ENCODE peak calls at places on chromosomes 7 and 10, in four cellular contexts. One of them, this sample, is unnamed.

GRCh38 chr7:42843209-42843800 is 68.6 kb downstream of the C7orf25 start:
- DNase-seq in WTC11: peak; percentile 68
- DNase-seq in K562: peak; percentile 22
- DNase-seq in HepG2: peak; percentile 31
- DNase-seq in this sample: peak; percentile 74

GRCh38 chr7:25083201-25083600 is 41.9 kb downstream of the CYCS start:
- DNase-seq in WTC11: no peak
- DNase-seq in HepG2: no peak
- DNase-seq in K562: no peak
- DNase-seq in this sample: no peak

GRCh38 chr7:141785711-141786552 is 4.1 kb upstream of the TAS2R5 start:
- DNase-seq in K562: peak; percentile 43
- DNase-seq in WTC11: no peak
- DNase-seq in HepG2: peak; percentile 42
- DNase-seq in this sample: peak; percentile 67

GRCh38 chr10:85548038-85548437 is 818.6 kb downstream of the GRID1 start:
- DNase-seq in WTC11: no peak
- DNase-seq in HepG2: peak; percentile 16
- DNase-seq in K562: no peak
- DNase-seq in this sample: peak; percentile 25

GRCh38 chr10:61063035-61063434 is 119.0 kb upstream of the RHOBTB1 start:
- DNase-seq in HepG2: peak; percentile 95
- DNase-seq in K562: no peak
- DNase-seq in WTC11: no peak
- DNase-seq in this sample: no peak

GRCh38 chr7:39271386-39271785 is 293.7 kb downstream of the POU6F2 start:
- DNase-seq in HepG2: no peak
- DNase-seq in K562: no peak
- DNase-seq in WTC11: peak; percentile 41
- DNase-seq in this sample: peak; percentile 38

GRCh38 chr10:124315599-124316270 is 103.0 kb downstream of the OAT start:
- DNase-seq in HepG2: no peak
- DNase-seq in K562: no peak
- DNase-seq in WTC11: no peak
- DNase-seq in this sample: no peak

GRCh38 chr10:132418520-132419416 is 21.8 kb downstream of the PWWP2B start:
- DNase-seq in K562: no peak
- DNase-seq in WTC11: peak; percentile 83
- DNase-seq in HepG2: no peak
- DNase-seq in this sample: no peak

GRCh38 chr7:73891178-73891885 is 30.4 kb downstream of the TMEM270 start:
- DNase-seq in K562: peak; percentile 44
- DNase-seq in WTC11: no peak
- DNase-seq in HepG2: no peak
- DNase-seq in this sample: no peak

GRCh38 chr7:149669121-149669818 is 104.1 kb downstream of the ZNF467 start:
- DNase-seq in HepG2: peak; percentile 7
- DNase-seq in WTC11: no peak
- DNase-seq in K562: no peak
- DNase-seq in this sample: no peak

GRCh38 chr7:25216837-25217236 is 11.4 kb downstream of the NPVF start:
- DNase-seq in K562: peak; percentile 32
- DNase-seq in WTC11: no peak
- DNase-seq in HepG2: peak; percentile 39
- DNase-seq in this sample: no peak

GRCh38 chr10:84842593-84842992 is 514.2 kb downstream of the CCSER2 start:
- DNase-seq in WTC11: no peak
- DNase-seq in K562: no peak
- DNase-seq in HepG2: no peak
- DNase-seq in this sample: no peak

GRCh38 chr7:80135306-80136104 is 874 bp downstream of the GNAI1 start:
- DNase-seq in HepG2: no peak
- DNase-seq in WTC11: no peak
- DNase-seq in K562: no peak
- DNase-seq in this sample: peak; percentile 37

GRCh38 chr10:132265878-132266496 is 41.8 kb downstream of the STK32C start:
- DNase-seq in HepG2: no peak
- DNase-seq in WTC11: no peak
- DNase-seq in K562: no peak
- DNase-seq in this sample: no peak

GRCh38 chr10:43263551-43264323 is 3.1 kb downstream of the RASGEF1A start:
- DNase-seq in WTC11: peak; percentile 31
- DNase-seq in K562: no peak
- DNase-seq in HepG2: no peak
- DNase-seq in this sample: peak; percentile 38

GRCh38 chr7:101308245-101309085 is 13.1 kb downstream of the IFT22 start:
- DNase-seq in HepG2: peak; percentile 73
- DNase-seq in K562: peak; percentile 76
- DNase-seq in WTC11: peak; percentile 90
- DNase-seq in this sample: peak; percentile 64

GRCh38 chr10:62162261-62162660 is 106.4 kb downstream of the RTKN2 start:
- DNase-seq in WTC11: no peak
- DNase-seq in HepG2: no peak
- DNase-seq in K562: no peak
- DNase-seq in this sample: no peak

GRCh38 chr7:29881724-29882123 is 75.4 kb downstream of the WIPF3 start:
- DNase-seq in K562: no peak
- DNase-seq in WTC11: peak; percentile 59
- DNase-seq in HepG2: no peak
- DNase-seq in this sample: no peak

GRCh38 chr10:15088428-15089261 is at the start of gene ACBD7:
- DNase-seq in HepG2: peak; percentile 60
- DNase-seq in K562: peak; percentile 97
- DNase-seq in WTC11: peak; percentile 89
- DNase-seq in this sample: peak; percentile 91

GRCh38 chr7:16579216-16579615 is 52.6 kb downstream of the LRRC72 start:
- DNase-seq in WTC11: no peak
- DNase-seq in K562: no peak
- DNase-seq in HepG2: no peak
- DNase-seq in this sample: no peak

GRCh38 chr7:104341545-104341944 is 13.1 kb downstream of the LHFPL3 start:
- DNase-seq in HepG2: peak; percentile 25
- DNase-seq in WTC11: peak; percentile 73
- DNase-seq in K562: peak; percentile 10
- DNase-seq in this sample: peak; percentile 33

GRCh38 chr7:68888971-68889385 is 709.3 kb upstream of the AUTS2 start:
- DNase-seq in K562: no peak
- DNase-seq in HepG2: no peak
- DNase-seq in WTC11: no peak
- DNase-seq in this sample: no peak

GRCh38 chr10:99742701-99743100 is 10.7 kb downstream of the CUTC start:
- DNase-seq in WTC11: no peak
- DNase-seq in K562: no peak
- DNase-seq in HepG2: no peak
- DNase-seq in this sample: no peak

GRCh38 chr7:25181537-25181936 is 46.7 kb downstream of the NPVF start:
- DNase-seq in K562: no peak
- DNase-seq in HepG2: no peak
- DNase-seq in WTC11: no peak
- DNase-seq in this sample: no peak

GRCh38 chr7:97401398-97401797 is 283.9 kb downstream of the SDHAF3 start:
- DNase-seq in HepG2: no peak
- DNase-seq in WTC11: no peak
- DNase-seq in K562: no peak
- DNase-seq in this sample: no peak

GRCh38 chr10:90435296-90435695 is 422.5 kb downstream of the HTR7 start:
- DNase-seq in HepG2: no peak
- DNase-seq in K562: no peak
- DNase-seq in WTC11: no peak
- DNase-seq in this sample: no peak

GRCh38 chr10:126337241-126337640 is 51.0 kb downstream of the ADAM12 start:
- DNase-seq in WTC11: no peak
- DNase-seq in K562: no peak
- DNase-seq in HepG2: no peak
- DNase-seq in this sample: no peak

GRCh38 chr10:86225098-86225782 is 141.4 kb downstream of the GRID1 start:
- DNase-seq in HepG2: no peak
- DNase-seq in K562: no peak
- DNase-seq in WTC11: no peak
- DNase-seq in this sample: no peak

GRCh38 chr7:135486258-135486657 is 23.6 kb downstream of the CNOT4 start:
- DNase-seq in WTC11: no peak
- DNase-seq in K562: no peak
- DNase-seq in HepG2: no peak
- DNase-seq in this sample: no peak

GRCh38 chr10:4183761-4184261 is 398.8 kb upstream of the KLF6 start:
- DNase-seq in WTC11: no peak
- DNase-seq in HepG2: no peak
- DNase-seq in K562: no peak
- DNase-seq in this sample: no peak
- TF ChIP-seq ELF4 in WTC11: no peak
- TF ChIP-seq ELF4 in HepG2: no peak
- TF ChIP-seq ELF4 in K562: no peak
- TF ChIP-seq ELF4 in this sample: no peak

GRCh38 chr10:33098966-33099663 is 141.1 kb upstream of the ITGB1 start:
- DNase-seq in K562: no peak
- DNase-seq in HepG2: no peak
- DNase-seq in WTC11: no peak
- DNase-seq in this sample: no peak

GRCh38 chr10:33099748-33100147 is 141.7 kb upstream of the ITGB1 start:
- DNase-seq in WTC11: no peak
- DNase-seq in K562: no peak
- DNase-seq in HepG2: no peak
- DNase-seq in this sample: no peak

GRCh38 chr10:33093362-33093761 is 135.3 kb upstream of the ITGB1 start:
- DNase-seq in HepG2: no peak
- DNase-seq in K562: no peak
- DNase-seq in WTC11: no peak
- DNase-seq in this sample: no peak

GRCh38 chr10:33094263-33095051 is 136.4 kb upstream of the ITGB1 start:
- DNase-seq in WTC11: no peak
- DNase-seq in HepG2: no peak
- DNase-seq in K562: no peak
- DNase-seq in this sample: no peak

DNA sequence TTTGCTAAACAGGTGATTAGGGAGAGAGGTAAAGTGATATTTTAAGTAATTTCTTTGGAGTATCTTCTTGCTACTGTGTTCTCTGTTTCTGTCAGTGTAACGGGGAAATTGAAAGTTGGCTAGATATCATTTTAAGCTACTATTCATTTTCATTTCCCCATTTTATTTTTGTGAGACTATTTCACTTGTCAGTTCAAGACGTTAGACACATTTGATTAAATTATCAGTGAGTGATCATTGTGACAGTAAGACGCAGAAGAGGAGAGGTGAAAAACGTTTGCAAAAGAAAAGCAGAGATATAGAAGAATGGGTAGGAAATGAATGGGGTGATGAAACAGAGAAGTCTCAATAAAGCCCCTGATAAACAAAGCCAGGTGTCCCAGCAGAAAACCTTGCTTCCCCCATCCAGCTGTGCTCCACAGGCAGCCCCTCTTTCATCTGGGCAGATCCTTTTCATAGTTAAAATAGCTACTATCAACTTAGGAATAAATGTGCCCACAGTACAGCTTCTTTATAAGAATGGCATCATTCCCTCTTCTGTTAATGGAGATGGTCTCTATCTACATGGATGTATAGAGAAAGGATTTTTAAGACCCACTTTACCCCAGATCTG is 137.9 kb upstream of the ITGB1 start:
- DNase-seq in WTC11: peak; percentile 36
- DNase-seq in K562: no peak
- DNase-seq in HepG2: no peak
- DNase-seq in this sample: no peak
- TF ChIP-seq ELF4 in WTC11: no peak
- TF ChIP-seq ELF4 in K562: no peak
- TF ChIP-seq ELF4 in HepG2: no peak
- TF ChIP-seq ELF4 in this sample: no peak

DNA sequence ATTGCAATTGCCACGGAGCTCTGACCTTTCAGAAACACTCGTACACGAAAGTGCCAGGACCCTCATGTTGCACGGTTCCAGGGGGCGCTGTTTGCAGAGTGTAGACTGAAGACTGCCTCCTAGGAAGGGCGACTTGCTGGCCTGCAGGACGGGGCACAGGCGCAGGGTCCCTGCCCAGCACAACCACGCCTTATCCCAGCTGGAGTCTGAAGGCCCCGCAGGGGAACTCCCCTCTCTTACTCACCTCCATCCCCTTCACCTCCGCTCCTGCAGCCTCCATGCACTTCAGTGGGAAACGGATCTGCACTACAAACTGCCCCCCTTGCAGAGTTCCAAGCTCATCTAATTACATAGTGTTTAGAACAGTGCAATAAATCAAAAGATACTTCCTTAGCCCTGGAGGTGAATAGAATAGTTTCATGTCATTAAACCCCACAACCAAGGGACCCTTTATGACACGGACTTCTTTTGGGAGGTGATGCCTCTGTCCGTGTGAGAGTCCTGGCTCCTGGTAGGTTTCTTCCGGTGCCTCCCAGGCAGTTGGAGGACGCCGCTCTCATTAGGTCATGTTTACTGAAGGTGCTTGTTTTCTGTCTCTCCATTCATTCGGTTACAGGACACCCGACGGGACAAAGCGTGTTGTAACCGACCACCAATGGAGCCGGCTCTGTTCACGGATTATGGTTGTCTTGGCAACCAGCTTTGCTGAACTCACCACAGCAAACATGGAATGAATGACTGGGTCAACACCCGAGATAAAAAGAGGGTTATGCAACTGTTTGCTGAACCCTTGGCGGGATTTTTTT is 262.2 kb downstream of the BAMBI start:
- DNase-seq in HepG2: peak; percentile 100
- DNase-seq in K562: peak; percentile 40
- DNase-seq in WTC11: peak; percentile 88
- DNase-seq in this sample: peak; percentile 60
- TF ChIP-seq ELF4 in HepG2: no peak
- TF ChIP-seq ELF4 in K562: no peak
- TF ChIP-seq ELF4 in WTC11: no peak
- TF ChIP-seq ELF4 in this sample: no peak

GRCh38 chr7:155257482-155258232 is 40.0 kb upstream of the INSIG1 start:
- DNase-seq in HepG2: no peak
- DNase-seq in K562: no peak
- DNase-seq in WTC11: no peak
- DNase-seq in this sample: no peak
- TF ChIP-seq ELF4 in HepG2: no peak
- TF ChIP-seq ELF4 in K562: no peak
- TF ChIP-seq ELF4 in WTC11: no peak
- TF ChIP-seq ELF4 in this sample: no peak

This sample was measured in HEK293T.